ENCODE peak calls at places on chromosomes 6 and 20, in six cellular contexts. One of them, this sample, is unnamed.

GRCh38 chr6:140542858-140543257 is 1168.4 kb upstream of the CITED2 start:
- DNase-seq in trophoblast cell: no peak
- DNase-seq in neuronal stem cell: no peak
- DNase-seq in H1: no peak
- DNase-seq in mesenchymal stem cell: no peak
- DNase-seq in IMR-90: no peak
- DNase-seq in this sample: no peak

GRCh38 chr20:47317127-47317895 is 39.2 kb downstream of the ZMYND8 start:
- DNase-seq in mesenchymal stem cell: peak
- DNase-seq in trophoblast cell: peak
- DNase-seq in neuronal stem cell: no peak
- DNase-seq in IMR-90: peak
- DNase-seq in H1: no peak
- DNase-seq in this sample: peak

GRCh38 chr20:19564261-19564660 is 193.8 kb upstream of the RIN2 start:
- DNase-seq in mesenchymal stem cell: no peak
- DNase-seq in neuronal stem cell: no peak
- DNase-seq in IMR-90: no peak
- DNase-seq in H1: no peak
- DNase-seq in trophoblast cell: no peak
- DNase-seq in this sample: no peak

GRCh38 chr20:25526446-25526845 is 58.9 kb downstream of the NINL start:
- DNase-seq in H1: no peak
- DNase-seq in mesenchymal stem cell: peak
- DNase-seq in neuronal stem cell: no peak
- DNase-seq in IMR-90: no peak
- DNase-seq in trophoblast cell: no peak
- DNase-seq in this sample: no peak

GRCh38 chr6:57313711-57314471 is 3.5 kb upstream of the PRIM2 start:
- DNase-seq in mesenchymal stem cell: peak
- DNase-seq in IMR-90: peak
- DNase-seq in H1: no peak
- DNase-seq in trophoblast cell: no peak
- DNase-seq in neuronal stem cell: no peak
- DNase-seq in this sample: no peak

GRCh38 chr20:9617062-9617461 is 102.7 kb downstream of the LAMP5 start:
- DNase-seq in trophoblast cell: peak
- DNase-seq in mesenchymal stem cell: peak
- DNase-seq in neuronal stem cell: peak
- DNase-seq in IMR-90: peak
- DNase-seq in H1: peak
- DNase-seq in this sample: peak

GRCh38 chr6:82033631-82034211 is 213.8 kb downstream of the IBTK start:
- DNase-seq in trophoblast cell: no peak
- DNase-seq in neuronal stem cell: no peak
- DNase-seq in mesenchymal stem cell: peak
- DNase-seq in H1: no peak
- DNase-seq in IMR-90: peak
- DNase-seq in this sample: no peak

GRCh38 chr6:142900467-142900961 is 44.5 kb downstream of the HIVEP2 start:
- DNase-seq in IMR-90: no peak
- DNase-seq in trophoblast cell: no peak
- DNase-seq in H1: no peak
- DNase-seq in mesenchymal stem cell: peak
- DNase-seq in neuronal stem cell: no peak
- DNase-seq in this sample: no peak

GRCh38 chr6:286681-287499 is 5.4 kb upstream of the DUSP22 start:
- DNase-seq in mesenchymal stem cell: no peak
- DNase-seq in neuronal stem cell: no peak
- DNase-seq in trophoblast cell: no peak
- DNase-seq in IMR-90: no peak
- DNase-seq in H1: peak
- DNase-seq in this sample: no peak

GRCh38 chr6:167825759-167826229 is 917 bp upstream of the AFDN start:
- DNase-seq in IMR-90: no peak
- DNase-seq in neuronal stem cell: no peak
- DNase-seq in trophoblast cell: peak
- DNase-seq in H1: peak
- DNase-seq in mesenchymal stem cell: peak
- DNase-seq in this sample: peak

GRCh38 chr20:62929051-62929538 is 2.8 kb upstream of the DIDO1 start:
- DNase-seq in trophoblast cell: peak
- DNase-seq in neuronal stem cell: no peak
- DNase-seq in mesenchymal stem cell: peak
- DNase-seq in IMR-90: peak
- DNase-seq in H1: peak
- DNase-seq in this sample: peak

GRCh38 chr6:10276106-10276505 is 138.8 kb downstream of the TFAP2A start:
- DNase-seq in H1: no peak
- DNase-seq in mesenchymal stem cell: no peak
- DNase-seq in IMR-90: peak
- DNase-seq in neuronal stem cell: no peak
- DNase-seq in trophoblast cell: no peak
- DNase-seq in this sample: no peak

GRCh38 chr20:16864069-16864468 is 115.9 kb downstream of the OTOR start:
- DNase-seq in IMR-90: peak
- DNase-seq in H1: no peak
- DNase-seq in neuronal stem cell: no peak
- DNase-seq in mesenchymal stem cell: peak
- DNase-seq in trophoblast cell: peak
- DNase-seq in this sample: no peak

GRCh38 chr6:72422126-72422680 is 199.7 kb upstream of the KCNQ5 start:
- DNase-seq in H1: no peak
- DNase-seq in trophoblast cell: peak
- DNase-seq in neuronal stem cell: no peak
- DNase-seq in mesenchymal stem cell: no peak
- DNase-seq in IMR-90: peak
- DNase-seq in this sample: no peak

GRCh38 chr20:35992713-35993335 is 24.4 kb downstream of the CNBD2 start:
- DNase-seq in mesenchymal stem cell: peak
- DNase-seq in IMR-90: peak
- DNase-seq in trophoblast cell: peak
- DNase-seq in H1: no peak
- DNase-seq in neuronal stem cell: peak
- DNase-seq in this sample: peak

GRCh38 chr20:45070932-45071632 is 29.8 kb downstream of the KCNS1 start:
- DNase-seq in mesenchymal stem cell: peak
- DNase-seq in H1: no peak
- DNase-seq in neuronal stem cell: no peak
- DNase-seq in IMR-90: peak
- DNase-seq in trophoblast cell: peak
- DNase-seq in this sample: no peak

GRCh38 chr6:6746334-6746969 is 157.9 kb downstream of the LY86 start:
- DNase-seq in mesenchymal stem cell: peak
- DNase-seq in neuronal stem cell: no peak
- DNase-seq in H1: no peak
- DNase-seq in IMR-90: peak
- DNase-seq in trophoblast cell: no peak
- DNase-seq in this sample: no peak

GRCh38 chr6:152356016-152356415 is 281.1 kb downstream of the SYNE1 start:
- DNase-seq in H1: no peak
- DNase-seq in trophoblast cell: no peak
- DNase-seq in neuronal stem cell: no peak
- DNase-seq in mesenchymal stem cell: no peak
- DNase-seq in IMR-90: no peak
- DNase-seq in this sample: no peak

GRCh38 chr6:134447883-134448387 is 130.0 kb upstream of the SGK1 start:
- DNase-seq in H1: no peak
- DNase-seq in IMR-90: peak
- DNase-seq in trophoblast cell: peak
- DNase-seq in neuronal stem cell: no peak
- DNase-seq in mesenchymal stem cell: no peak
- DNase-seq in this sample: no peak

GRCh38 chr6:84027340-84028183 is 6.0 kb upstream of the MRAP2 start:
- DNase-seq in mesenchymal stem cell: no peak
- DNase-seq in H1: no peak
- DNase-seq in neuronal stem cell: no peak
- DNase-seq in IMR-90: peak
- DNase-seq in trophoblast cell: peak
- DNase-seq in this sample: no peak

GRCh38 chr6:125986956-125987617 is 747 bp downstream of the TRMT11 start:
- DNase-seq in H1: no peak
- DNase-seq in trophoblast cell: peak
- DNase-seq in IMR-90: peak
- DNase-seq in mesenchymal stem cell: peak
- DNase-seq in neuronal stem cell: no peak
- DNase-seq in this sample: no peak

GRCh38 chr6:145051661-145052060 is 683.7 kb downstream of the EPM2A start:
- DNase-seq in IMR-90: no peak
- DNase-seq in mesenchymal stem cell: no peak
- DNase-seq in H1: no peak
- DNase-seq in neuronal stem cell: no peak
- DNase-seq in trophoblast cell: no peak
- DNase-seq in this sample: no peak

GRCh38 chr20:37919389-37920040 is 16.6 kb downstream of the VSTM2L start:
- DNase-seq in mesenchymal stem cell: no peak
- DNase-seq in neuronal stem cell: no peak
- DNase-seq in IMR-90: no peak
- DNase-seq in trophoblast cell: no peak
- DNase-seq in H1: no peak
- DNase-seq in this sample: no peak

GRCh38 chr6:143901885-143902708 is 37.8 kb downstream of the ZC2HC1B start:
- DNase-seq in trophoblast cell: no peak
- DNase-seq in IMR-90: peak
- DNase-seq in mesenchymal stem cell: peak
- DNase-seq in H1: no peak
- DNase-seq in neuronal stem cell: no peak
- DNase-seq in this sample: no peak
- H3K14ac ChIP-seq in trophoblast cell: no peak
- H3K14ac ChIP-seq in IMR-90: peak
- H3K14ac ChIP-seq in mesenchymal stem cell: no peak
- H3K14ac ChIP-seq in H1: no peak
- H3K14ac ChIP-seq in neuronal stem cell: no peak
- H3K14ac ChIP-seq in this sample: no peak

DNA sequence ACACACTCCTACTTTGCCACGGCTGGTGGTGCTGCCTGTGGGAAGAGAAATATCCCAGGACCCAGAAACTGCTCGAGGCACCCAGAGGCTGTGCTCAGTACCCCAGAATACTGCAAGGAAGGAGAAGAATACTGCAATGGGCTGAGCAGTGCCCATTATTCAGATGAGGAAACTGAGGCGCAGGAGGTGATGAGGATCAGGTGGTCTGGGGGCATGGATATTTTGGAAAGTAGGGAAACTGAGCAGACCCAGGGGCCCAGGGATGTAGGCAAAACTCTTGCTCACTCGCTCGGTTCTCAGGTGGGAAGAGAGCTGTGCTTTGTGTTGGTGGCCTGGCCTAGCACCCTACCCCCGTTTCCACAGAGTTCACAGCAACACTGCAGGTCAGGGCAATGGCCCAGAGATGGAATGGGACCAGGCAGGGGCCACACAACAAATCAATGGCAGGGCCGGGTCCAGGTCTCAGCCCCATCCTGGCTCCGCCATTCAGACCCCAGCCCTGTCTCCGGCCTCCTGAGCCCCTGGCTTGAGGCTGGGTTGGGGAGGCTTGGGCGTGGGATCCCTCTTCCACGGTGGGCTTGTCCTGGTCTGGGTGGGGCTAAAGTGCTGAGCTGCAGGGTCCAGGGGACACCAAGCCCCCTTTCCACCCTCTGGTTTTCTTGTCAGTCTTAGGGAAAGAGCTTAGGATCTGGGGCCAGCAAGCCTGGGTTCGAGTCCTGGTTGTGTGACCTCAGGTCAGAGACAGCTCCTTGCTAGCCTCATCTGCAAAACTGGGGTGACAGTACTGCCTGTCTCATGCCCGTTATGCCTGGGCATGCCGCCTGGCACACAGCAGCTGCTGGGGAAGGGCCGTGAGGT is 33.9 kb downstream of the SUN5 start:
- DNase-seq in H1: no peak
- DNase-seq in trophoblast cell: no peak
- DNase-seq in mesenchymal stem cell: no peak
- DNase-seq in neuronal stem cell: no peak
- DNase-seq in IMR-90: no peak
- DNase-seq in this sample: peak
- H2BK5ac ChIP-seq in H1: peak
- H2BK5ac ChIP-seq in trophoblast cell: no peak
- H2BK5ac ChIP-seq in mesenchymal stem cell: no peak
- H2BK5ac ChIP-seq in neuronal stem cell: peak
- H2BK5ac ChIP-seq in IMR-90: no peak
- H2BK5ac ChIP-seq in this sample: no peak

GRCh38 chr20:61538481-61539265 is 286.6 kb downstream of the CDH4 start:
- DNase-seq in IMR-90: no peak
- DNase-seq in mesenchymal stem cell: no peak
- DNase-seq in trophoblast cell: no peak
- DNase-seq in neuronal stem cell: no peak
- DNase-seq in H1: no peak
- DNase-seq in this sample: no peak

GRCh38 chr20:61537239-61537638 is 285.2 kb downstream of the CDH4 start:
- DNase-seq in H1: no peak
- DNase-seq in trophoblast cell: no peak
- DNase-seq in mesenchymal stem cell: no peak
- DNase-seq in IMR-90: no peak
- DNase-seq in neuronal stem cell: no peak
- DNase-seq in this sample: no peak

GRCh38 chr20:61536671-61537070 is 284.6 kb downstream of the CDH4 start:
- DNase-seq in neuronal stem cell: no peak
- DNase-seq in mesenchymal stem cell: no peak
- DNase-seq in trophoblast cell: no peak
- DNase-seq in IMR-90: no peak
- DNase-seq in H1: no peak
- DNase-seq in this sample: no peak

GRCh38 chr20:61537721-61538480 is 285.8 kb downstream of the CDH4 start:
- DNase-seq in neuronal stem cell: no peak
- DNase-seq in IMR-90: no peak
- DNase-seq in mesenchymal stem cell: no peak
- DNase-seq in H1: no peak
- DNase-seq in trophoblast cell: no peak
- DNase-seq in this sample: no peak

GRCh38 chr20:61539706-61540360 is 287.8 kb downstream of the CDH4 start:
- DNase-seq in IMR-90: no peak
- DNase-seq in trophoblast cell: no peak
- DNase-seq in H1: no peak
- DNase-seq in neuronal stem cell: no peak
- DNase-seq in mesenchymal stem cell: no peak
- DNase-seq in this sample: no peak
- H3K14ac ChIP-seq in IMR-90: no peak
- H3K14ac ChIP-seq in trophoblast cell: no peak
- H3K14ac ChIP-seq in H1: no peak
- H3K14ac ChIP-seq in neuronal stem cell: no peak
- H3K14ac ChIP-seq in mesenchymal stem cell: no peak
- H3K14ac ChIP-seq in this sample: no peak

DNA sequence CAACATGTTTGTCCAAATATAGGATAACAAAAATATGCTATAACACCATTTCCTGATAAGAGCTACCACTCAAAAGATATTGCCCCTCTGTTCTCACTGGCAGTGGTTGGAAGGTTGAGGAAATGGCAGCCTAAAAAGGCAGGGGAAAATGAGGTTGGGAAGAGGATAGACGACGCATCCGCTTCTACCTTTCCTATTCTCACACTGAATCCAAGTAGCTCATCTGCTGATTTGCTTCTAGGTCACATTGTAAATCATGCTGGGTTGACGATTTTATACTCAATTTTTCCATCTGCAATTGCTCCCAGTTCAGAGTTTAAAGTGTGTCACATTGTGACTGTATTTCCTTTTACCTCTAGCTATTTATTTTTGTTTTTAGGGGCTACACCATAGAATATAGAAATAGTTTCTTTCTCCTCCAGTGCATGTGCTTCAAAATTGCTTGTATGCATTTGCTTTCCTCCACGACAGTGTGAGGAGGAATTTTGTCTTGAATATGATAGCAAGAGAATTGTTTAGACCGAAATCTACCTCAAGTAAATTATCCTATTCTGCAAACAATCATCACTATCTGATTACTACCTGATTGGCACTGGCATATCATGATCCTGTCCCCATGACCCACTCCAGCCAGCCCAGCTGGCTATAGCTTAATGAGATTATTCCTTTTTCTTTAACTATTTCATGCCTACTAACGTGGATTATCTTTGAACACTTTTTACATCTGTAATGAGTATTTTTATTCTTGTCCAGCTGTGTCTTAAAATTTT is 179.6 kb upstream of the RAB32 start:
- DNase-seq in neuronal stem cell: no peak
- DNase-seq in IMR-90: no peak
- DNase-seq in mesenchymal stem cell: no peak
- DNase-seq in trophoblast cell: no peak
- DNase-seq in H1: no peak
- DNase-seq in this sample: no peak
- H2BK5ac ChIP-seq in neuronal stem cell: no peak
- H2BK5ac ChIP-seq in IMR-90: no peak
- H2BK5ac ChIP-seq in mesenchymal stem cell: no peak
- H2BK5ac ChIP-seq in trophoblast cell: no peak
- H2BK5ac ChIP-seq in H1: no peak
- H2BK5ac ChIP-seq in this sample: no peak

This sample was measured in H9.